ENCODE peak calls at places on chromosome 16, in ten cellular contexts. M is sigmoid colon, G is breast epithelium, J is A549, A is ovary, K is GM12892, V is H54, R is IMR-90, B is transverse colon, S is body of pancreas. N is an unnamed sample.

GRCh38 chr16:57299009-57299718 is 14.7 kb upstream of the PLLP start:
- DNase-seq in M (peak), G (peak), J (peak), A (no peak), K (no peak), V (peak), R (no peak), B (peak), S (no peak), N (no peak)

GRCh38 chr16:64983983-64984382 is 137.9 kb downstream of the CDH11 start:
- DNase-seq in M (no peak), G (no peak), J (no peak), A (peak), K (no peak), V (peak), R (peak), B (no peak), S (peak), N (no peak)

GRCh38 chr16:24955975-24956731 is 59.0 kb downstream of the ARHGAP17 start:
- DNase-seq in M (no peak), G (no peak), J (no peak), A (no peak), K (no peak), V (no peak), R (no peak), B (no peak), S (no peak), N (no peak)

GRCh38 chr16:8962393-8963009 is 1.2 kb downstream of the USP7 start:
- DNase-seq in M (no peak), G (no peak), J (no peak), A (peak), K (peak), V (no peak), R (no peak), B (peak), S (peak), N (peak)

GRCh38 chr16:24834459-24835335 is 11.1 kb upstream of the SLC5A11 start:
- DNase-seq in M (peak), G (no peak), J (peak), A (no peak), K (no peak), V (no peak), R (peak), B (peak), S (no peak), N (no peak)

GRCh38 chr16:23858496-23859062 is 22.8 kb downstream of the PRKCB start:
- DNase-seq in M (no peak), G (no peak), J (no peak), A (no peak), K (no peak), V (no peak), R (no peak), B (no peak), S (no peak), N (no peak)

GRCh38 chr16:55036371-55036821 is 105.7 kb downstream of the IRX5 start:
- DNase-seq in M (no peak), G (no peak), J (no peak), A (no peak), K (no peak), V (no peak), R (no peak), B (no peak), S (no peak), N (no peak)

GRCh38 chr16:6571044-6571443 is 761.6 kb upstream of the RBFOX1 start:
- DNase-seq in M (no peak), G (no peak), J (no peak), A (no peak), K (no peak), V (no peak), R (no peak), B (no peak), S (no peak), N (no peak)

GRCh38 chr16:84881702-84882521 is 62.1 kb downstream of the CRISPLD2 start:
- DNase-seq in M (no peak), G (no peak), J (peak), A (no peak), K (no peak), V (peak), R (peak), B (no peak), S (peak), N (no peak)

GRCh38 chr16:67183627-67184452 is at the start of gene MATCAP1:
- DNase-seq in M (peak), G (peak), J (peak), A (peak), K (peak), V (peak), R (peak), B (peak), S (peak), N (peak)
- TF ChIP-seq POLR2A in M (peak), G (peak), J (peak), A (peak), K (no peak), V (peak), R (peak), B (peak), S (peak), N (peak)

GRCh38 chr16:13391337-13391736 is 489.9 kb downstream of the SHISA9 start:
- DNase-seq in M (no peak), G (no peak), J (no peak), A (no peak), K (no peak), V (no peak), R (no peak), B (no peak), S (no peak), N (no peak)
- TF ChIP-seq POLR2A in M (no peak), G (no peak), J (no peak), A (no peak), K (no peak), V (no peak), R (no peak), B (no peak), S (no peak), N (no peak)

GRCh38 chr16:1818204-1818872 is 8.3 kb downstream of the HAGH start:
- DNase-seq in M (no peak), G (no peak), J (no peak), A (peak), K (no peak), V (no peak), R (no peak), B (no peak), S (no peak), N (no peak)
- TF ChIP-seq POLR2A in M (no peak), G (no peak), J (no peak), A (no peak), K (no peak), V (no peak), R (no peak), B (no peak), S (no peak), N (no peak)

GRCh38 chr16:4935231-4935855 is 1.6 kb downstream of the PPL start:
- DNase-seq in M (peak), G (peak), J (no peak), A (peak), K (no peak), V (no peak), R (no peak), B (peak), S (peak), N (no peak)

GRCh38 chr16:4936181-4936990 is 562 bp downstream of the PPL start:
- DNase-seq in M (peak), G (no peak), J (no peak), A (peak), K (no peak), V (no peak), R (no peak), B (peak), S (peak), N (no peak)

GRCh38 chr16:4938683-4939030 is 1.7 kb upstream of the PPL start:
- DNase-seq in M (no peak), G (no peak), J (no peak), A (no peak), K (no peak), V (no peak), R (peak), B (no peak), S (no peak), N (no peak)

GRCh38 chr16:4937782-4938682 is 1.1 kb upstream of the PPL start:
- DNase-seq in M (no peak), G (no peak), J (no peak), A (no peak), K (no peak), V (no peak), R (no peak), B (peak), S (peak), N (no peak)

GRCh38 chr16:4936991-4937781 is at the start of gene PPL:
- DNase-seq in M (peak), G (peak), J (no peak), A (peak), K (peak), V (no peak), R (no peak), B (peak), S (peak), N (no peak)
- TF ChIP-seq POLR2A in M (no peak), G (no peak), J (peak), A (no peak), K (no peak), V (no peak), R (no peak), B (peak), S (peak), N (no peak)

GRCh38 chr16:10945065-10945787 is 862 bp downstream of the CLEC16A start:
- DNase-seq in M (no peak), G (no peak), J (no peak), A (no peak), K (no peak), V (no peak), R (no peak), B (no peak), S (no peak), N (no peak)

GRCh38 chr16:10947211-10947787 is 2.9 kb downstream of the CLEC16A start:
- DNase-seq in M (no peak), G (no peak), J (no peak), A (no peak), K (no peak), V (no peak), R (no peak), B (no peak), S (no peak), N (no peak)

GRCh38 chr16:10946308-10946707 is 1.9 kb downstream of the CLEC16A start:
- DNase-seq in M (no peak), G (no peak), J (no peak), A (no peak), K (no peak), V (no peak), R (no peak), B (no peak), S (no peak), N (no peak)

GRCh38 chr16:10942352-10943297 is at the start of gene DEXI:
- DNase-seq in M (peak), G (peak), J (peak), A (peak), K (peak), V (peak), R (peak), B (peak), S (peak), N (peak)

DNA sequence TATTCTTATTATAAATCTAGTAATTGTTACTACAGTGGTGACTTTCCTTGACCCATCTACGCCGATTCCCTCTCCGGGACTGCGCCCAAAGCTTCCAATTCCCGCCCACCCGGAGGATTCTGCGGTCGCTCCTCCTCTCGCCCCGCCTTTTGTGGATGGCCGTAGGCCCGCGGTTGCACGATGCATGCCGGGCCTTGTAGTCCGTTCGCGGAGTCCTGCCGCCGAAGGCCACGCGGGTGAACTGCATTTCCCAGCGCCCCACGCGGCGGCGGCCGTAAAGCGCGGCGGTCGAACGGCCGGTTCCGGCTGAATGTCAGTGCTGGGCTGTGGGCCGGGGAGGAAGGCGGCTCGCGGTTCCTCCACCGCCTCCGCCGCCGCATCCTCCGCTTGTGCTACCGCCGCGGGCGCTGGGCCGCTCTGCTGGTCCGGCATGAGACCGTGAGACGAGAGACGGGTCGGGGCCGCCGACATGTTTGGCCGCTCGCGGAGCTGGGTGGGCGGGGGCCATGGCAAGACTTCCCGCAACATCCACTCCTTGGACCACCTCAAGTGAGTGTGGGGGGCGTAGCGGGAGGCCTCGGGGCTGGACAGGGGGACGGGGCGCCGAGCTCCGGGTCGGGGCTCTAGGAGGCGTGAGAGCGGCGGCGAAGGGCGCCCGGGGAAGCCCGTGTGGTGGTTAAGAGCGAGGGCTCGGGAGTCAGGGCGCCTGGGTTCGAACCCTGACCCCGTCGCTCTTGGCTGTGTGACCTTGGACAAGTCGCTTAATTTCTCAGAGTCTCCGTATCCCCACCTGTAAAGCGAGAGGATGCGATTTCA is at the start of gene CLEC16A:
- DNase-seq in M (peak), G (peak), J (peak), A (peak), K (peak), V (peak), R (peak), B (peak), S (peak), N (peak)
- TF ChIP-seq POLR2A in M (peak), G (peak), J (peak), A (no peak), K (peak), V (peak), R (peak), B (peak), S (peak), N (peak)

GRCh38 chr16:88452485-88453216 is 429 bp upstream of the ZFPM1 start:
- DNase-seq in M (peak), G (peak), J (peak), A (peak), K (peak), V (peak), R (peak), B (peak), S (peak), N (peak)
- TF ChIP-seq POLR2A in M (no peak), G (no peak), J (peak), A (no peak), K (no peak), V (no peak), R (no peak), B (no peak), S (no peak), N (no peak)

N was measured in esophagus squamous epithelium.